ENCODE peak calls at places on chromosomes 12 and 14, in seven cellular contexts. W, U, P, L, E, Z and T are unnamed samples.

GRCh38 chr14:79056879-79057278 is 886.7 kb downstream of the NRXN3 start:
- DNase-seq in W (no peak), U (no peak), P (no peak), L (no peak), E (no peak), Z (no peak), T (no peak)

GRCh38 chr12:94725375-94726168 is 75.2 kb upstream of the TMCC3 start:
- DNase-seq in W (no peak), U (no peak), P (no peak), L (peak), E (peak), Z (no peak), T (no peak)

GRCh38 chr12:43957732-43958131 is 121.9 kb downstream of the TMEM117 start:
- DNase-seq in W (peak), U (no peak), P (no peak), L (peak), E (peak), Z (peak), T (no peak)

GRCh38 chr14:99892406-99892805 is 99.2 kb downstream of the EML1 start:
- DNase-seq in W (no peak), U (no peak), P (no peak), L (no peak), E (no peak), Z (no peak), T (no peak)

GRCh38 chr12:107522692-107523477 is 162.7 kb upstream of the PWP1 start:
- DNase-seq in W (no peak), U (no peak), P (no peak), L (no peak), E (peak), Z (no peak), T (no peak)

GRCh38 chr14:102757646-102758045 is 19.6 kb upstream of the TRAF3 start:
- DNase-seq in W (no peak), U (no peak), P (no peak), L (no peak), E (no peak), Z (no peak), T (no peak)

GRCh38 chr14:63726499-63726898 is 1.4 kb downstream of the SGPP1 start:
- DNase-seq in W (no peak), U (no peak), P (no peak), L (peak), E (no peak), Z (no peak), T (no peak)

GRCh38 chr14:28308727-28309126 is 457.9 kb upstream of the FOXG1 start:
- DNase-seq in W (no peak), U (no peak), P (no peak), L (no peak), E (no peak), Z (no peak), T (no peak)

GRCh38 chr14:69059658-69060648 is 80.9 kb upstream of the ACTN1 start:
- DNase-seq in W (no peak), U (no peak), P (no peak), L (no peak), E (no peak), Z (peak), T (no peak)

GRCh38 chr12:12648284-12648683 is 36.6 kb downstream of the CREBL2 start:
- DNase-seq in W (no peak), U (no peak), P (no peak), L (no peak), E (no peak), Z (no peak), T (no peak)

GRCh38 chr12:22576473-22576872 is 32.1 kb upstream of the C2CD5 start:
- DNase-seq in W (no peak), U (no peak), P (no peak), L (no peak), E (no peak), Z (no peak), T (no peak)

GRCh38 chr14:93011650-93012317 is 88.8 kb downstream of the CHGA start:
- DNase-seq in W (peak), U (peak), P (no peak), L (no peak), E (no peak), Z (no peak), T (no peak)

GRCh38 chr14:74922752-74923401 is at the start of gene RPS6KL1:
- DNase-seq in W (peak), U (peak), P (peak), L (peak), E (peak), Z (peak), T (no peak)

GRCh38 chr14:68926236-68926635 is 52.9 kb downstream of the ACTN1 start:
- DNase-seq in W (no peak), U (no peak), P (no peak), L (peak), E (no peak), Z (no peak), T (no peak)

GRCh38 chr12:115404761-115405470 is 720.9 kb upstream of the TBX3 start:
- DNase-seq in W (no peak), U (no peak), P (no peak), L (no peak), E (no peak), Z (peak), T (no peak)

GRCh38 chr14:33165144-33165925 is 226.7 kb downstream of the NPAS3 start:
- DNase-seq in W (no peak), U (no peak), P (no peak), L (peak), E (no peak), Z (no peak), T (no peak)

GRCh38 chr12:12546314-12546772 is 16.3 kb downstream of the DUSP16 start:
- DNase-seq in W (no peak), U (no peak), P (no peak), L (no peak), E (no peak), Z (no peak), T (no peak)

GRCh38 chr14:55031190-55031589 is 4.2 kb downstream of the SOCS4 start:
- DNase-seq in W (no peak), U (no peak), P (no peak), L (peak), E (no peak), Z (no peak), T (no peak)

GRCh38 chr14:51604078-51604477 is 47.6 kb upstream of the FRMD6 start:
- DNase-seq in W (no peak), U (no peak), P (no peak), L (no peak), E (no peak), Z (no peak), T (no peak)

GRCh38 chr14:76775695-76776305 is 14.5 kb downstream of the VASH1 start:
- DNase-seq in W (no peak), U (no peak), P (no peak), L (no peak), E (no peak), Z (no peak), T (no peak)

GRCh38 chr14:104424406-104425072 is 155.0 kb upstream of the C14orf180 start:
- DNase-seq in W (peak), U (no peak), P (no peak), L (no peak), E (no peak), Z (no peak), T (no peak)

GRCh38 chr14:23559010-23559920 is 3.2 kb downstream of the THTPA start:
- DNase-seq in W (peak), U (peak), P (peak), L (peak), E (peak), Z (no peak), T (peak)